ENCODE peak calls at places on chromosomes 11 and 22, in eight cellular contexts. V, J, Z, P, O, E, L and I are unnamed samples.

GRCh38 chr11:17846852-17847453 is 112.4 kb downstream of the KCNC1 start:
- DNase-seq in V (peak), J (no peak), Z (no peak), P (peak), O (no peak), E (peak), L (no peak), I (no peak)

GRCh38 chr22:35335936-35336781 is 36.5 kb downstream of the TOM1 start:
- DNase-seq in V (no peak), J (no peak), Z (no peak), P (no peak), O (no peak), E (no peak), L (peak), I (peak)

GRCh38 chr11:33689089-33689488 is 11.5 kb downstream of the C11orf91 start:
- DNase-seq in V (no peak), J (no peak), Z (peak), P (peak), O (no peak), E (no peak), L (no peak), I (no peak)

GRCh38 chr11:65316979-65317786 is 2.5 kb downstream of the CDC42EP2 start:
- DNase-seq in V (no peak), J (no peak), Z (peak), P (peak), O (no peak), E (peak), L (peak), I (no peak)

GRCh38 chr11:83655996-83656395 is 369.8 kb upstream of the CCDC90B start:
- DNase-seq in V (no peak), J (no peak), Z (no peak), P (no peak), O (no peak), E (no peak), L (no peak), I (no peak)

GRCh38 chr11:111652184-111652583 is 49.9 kb downstream of the SIK2 start:
- DNase-seq in V (no peak), J (no peak), Z (no peak), P (no peak), O (no peak), E (no peak), L (no peak), I (no peak)

GRCh38 chr11:362642-363442 is 6.5 kb upstream of the B4GALNT4 start:
- DNase-seq in V (no peak), J (no peak), Z (no peak), P (no peak), O (no peak), E (no peak), L (no peak), I (no peak)

GRCh38 chr11:102572537-102573220 is 42.1 kb upstream of the MMP7 start:
- DNase-seq in V (no peak), J (no peak), Z (peak), P (no peak), O (no peak), E (no peak), L (no peak), I (no peak)

GRCh38 chr11:45828996-45829395 is 18.3 kb upstream of the CRY2 start:
- DNase-seq in V (no peak), J (no peak), Z (peak), P (no peak), O (no peak), E (no peak), L (no peak), I (no peak)

GRCh38 chr11:92688416-92688815 is 281.0 kb upstream of the MTNR1B start:
- DNase-seq in V (no peak), J (no peak), Z (no peak), P (no peak), O (no peak), E (no peak), L (no peak), I (no peak)

GRCh38 chr11:126194121-126194543 is 17.3 kb downstream of the RPUSD4 start:
- DNase-seq in V (peak), J (no peak), Z (peak), P (peak), O (no peak), E (peak), L (no peak), I (peak)

GRCh38 chr11:105298630-105299029 is 159.1 kb upstream of the CARD18 start:
- DNase-seq in V (no peak), J (no peak), Z (peak), P (no peak), O (no peak), E (no peak), L (no peak), I (no peak)